ENCODE peak calls at places on chromosomes 13 and 19, in four cellular contexts. Q, X, S and W are unnamed samples.

GRCh38 chr13:46211116-46211515 is 612 bp upstream of the LRRC63 start:
- DNase-seq in S (no peak), Q (no peak), X (peak), W (peak)

GRCh38 chr13:109818136-109818535 is 31.8 kb upstream of the IRS2 start:
- DNase-seq in S (no peak), Q (no peak), X (no peak), W (no peak)

GRCh38 chr13:114059946-114060860 is 72.2 kb downstream of the RASA3 start:
- DNase-seq in S (no peak), Q (no peak), X (no peak), W (no peak)

GRCh38 chr13:111177803-111178389 is 62.8 kb downstream of the ARHGEF7 start:
- DNase-seq in X (no peak), S (no peak), Q (no peak), W (no peak)

GRCh38 chr19:12884926-12885748 is 1.9 kb downstream of the KLF1 start:
- DNase-seq in Q (peak), S (peak), X (peak), W (peak)

GRCh38 chr19:30085394-30085793 is 143.4 kb downstream of the URI1 start:
- DNase-seq in X (peak), S (peak), Q (peak), W (peak)

GRCh38 chr13:75771818-75772217 is 135.7 kb downstream of the LMO7 start:
- DNase-seq in Q (no peak), X (no peak), S (no peak), W (no peak)

GRCh38 chr19:13717194-13717643 is 47.1 kb upstream of the MRI1 start:
- DNase-seq in Q (no peak), X (peak), S (no peak), W (no peak)

GRCh38 chr19:50906217-50906616 is 5.0 kb downstream of the KLK4 start:
- DNase-seq in X (peak), Q (peak), S (peak), W (peak)

GRCh38 chr13:40974460-40975407 is 44.4 kb downstream of the ELF1 start:
- DNase-seq in Q (no peak), S (peak), X (peak), W (peak)

GRCh38 chr19:18961767-18962423 is 20.9 kb upstream of the HOMER3 start:
- DNase-seq in S (peak), Q (peak), X (peak), W (no peak)

GRCh38 chr13:65582160-65582559 is 1648.0 kb downstream of the PCDH9 start:
- DNase-seq in S (no peak), X (no peak), Q (peak), W (no peak)

GRCh38 chr13:29771247-29771646 is 79.2 kb downstream of the UBL3 start:
- DNase-seq in Q (no peak), S (peak), X (no peak), W (no peak)

GRCh38 chr19:15779756-15780476 is 7.5 kb upstream of the OR10H5 start:
- DNase-seq in X (no peak), Q (no peak), S (peak), W (no peak)
- TF ChIP-seq ELF4 in X (no peak), Q (no peak), S (no peak), W (no peak)

GRCh38 chr19:1250374-1251232 is 2.2 kb downstream of the MIDN start:
- DNase-seq in X (peak), S (peak), Q (peak), W (peak)
- TF ChIP-seq ELF4 in X (no peak), S (no peak), Q (peak), W (no peak)

GRCh38 chr13:27024062-27024461 is 147.5 kb downstream of the USP12 start:
- DNase-seq in Q (no peak), X (no peak), S (no peak), W (no peak)

GRCh38 chr13:27026396-27026795 is 145.2 kb downstream of the USP12 start:
- DNase-seq in Q (no peak), S (no peak), X (no peak), W (no peak)

GRCh38 chr13:27027086-27027667 is 144.4 kb downstream of the USP12 start:
- DNase-seq in S (no peak), X (no peak), Q (no peak), W (no peak)

GRCh38 chr13:27024781-27025492 is 146.7 kb downstream of the USP12 start:
- DNase-seq in X (no peak), S (peak), Q (no peak), W (no peak)

DNA sequence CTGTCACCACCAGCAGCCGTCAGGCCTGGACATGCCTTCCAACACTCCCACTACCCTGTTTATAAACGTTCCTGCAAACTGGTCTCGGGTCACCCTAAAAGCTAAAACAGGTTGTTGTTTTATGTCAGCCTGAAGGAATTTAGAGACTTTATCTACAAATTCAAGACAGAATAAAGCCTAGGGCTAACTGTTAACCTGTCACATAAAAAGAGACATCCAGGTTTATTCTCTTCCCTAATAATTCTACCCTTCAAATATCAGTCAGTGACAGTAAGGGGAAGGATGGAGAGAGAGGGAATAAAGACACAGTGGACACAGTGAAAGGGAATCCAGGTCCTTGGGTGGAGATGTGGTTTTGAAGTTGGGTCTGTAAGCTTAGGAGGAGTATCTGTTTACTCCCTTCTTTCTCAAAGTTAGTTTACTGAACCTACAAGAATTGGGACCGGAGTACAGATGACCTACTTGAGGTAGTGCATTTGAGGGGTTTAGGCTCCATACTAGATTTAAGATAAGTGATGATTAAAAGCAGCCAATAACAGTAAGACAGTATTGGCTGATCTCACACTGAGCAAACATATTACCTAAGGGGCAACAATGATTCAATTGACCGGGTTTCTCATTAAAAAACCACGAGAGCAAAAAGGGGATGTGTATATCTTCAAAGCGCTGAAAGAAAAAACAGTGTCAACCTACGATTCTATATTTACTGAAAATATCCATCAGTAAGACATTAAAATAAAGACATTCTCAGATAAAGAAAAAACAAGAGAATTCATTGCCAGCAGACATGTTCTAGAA is 142.7 kb downstream of the USP12 start:
- DNase-seq in Q (no peak), X (no peak), S (no peak), W (no peak)
- TF ChIP-seq ELF4 in Q (no peak), X (no peak), S (no peak), W (no peak)

GRCh38 chr13:23701646-23702045 is 131.4 kb downstream of the TNFRSF19 start:
- DNase-seq in S (no peak), Q (no peak), X (no peak), W (no peak)

GRCh38 chr13:23705578-23705977 is 135.4 kb downstream of the TNFRSF19 start:
- DNase-seq in S (peak), Q (no peak), X (no peak), W (no peak)

GRCh38 chr13:23699271-23699670 is 129.1 kb downstream of the TNFRSF19 start:
- DNase-seq in X (no peak), S (no peak), Q (no peak), W (no peak)

GRCh38 chr13:23701191-23701590 is 131.0 kb downstream of the TNFRSF19 start:
- DNase-seq in Q (no peak), S (no peak), X (no peak), W (no peak)

DNA sequence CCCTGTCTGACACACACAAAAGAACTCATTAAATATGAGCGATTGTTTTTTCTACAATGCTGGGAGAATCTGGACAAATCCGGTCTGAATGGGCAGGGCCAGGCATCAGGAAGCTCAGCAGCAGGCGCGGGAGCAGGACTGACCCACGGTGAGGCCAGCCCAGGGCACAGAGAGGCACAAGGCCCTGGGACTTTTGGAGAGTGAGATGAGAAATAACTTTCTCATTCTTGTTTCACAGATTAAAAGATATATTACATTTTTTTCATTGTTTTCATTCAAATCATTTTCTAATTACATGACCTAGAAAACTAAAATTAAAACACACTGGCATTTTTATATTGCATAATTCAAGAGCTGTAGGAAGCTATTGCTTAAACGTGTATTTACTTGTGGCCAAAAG is 133.0 kb downstream of the TNFRSF19 start:
- DNase-seq in S (no peak), X (no peak), Q (no peak), W (no peak)
- TF ChIP-seq ELF4 in S (no peak), X (no peak), Q (no peak), W (no peak)

GRCh38 chr19:35363711-35364425 is 5.6 kb downstream of the FFAR3 start:
- DNase-seq in Q (no peak), X (peak), S (no peak), W (no peak)
- TF ChIP-seq ELF4 in Q (no peak), X (no peak), S (no peak), W (no peak)

DNA sequence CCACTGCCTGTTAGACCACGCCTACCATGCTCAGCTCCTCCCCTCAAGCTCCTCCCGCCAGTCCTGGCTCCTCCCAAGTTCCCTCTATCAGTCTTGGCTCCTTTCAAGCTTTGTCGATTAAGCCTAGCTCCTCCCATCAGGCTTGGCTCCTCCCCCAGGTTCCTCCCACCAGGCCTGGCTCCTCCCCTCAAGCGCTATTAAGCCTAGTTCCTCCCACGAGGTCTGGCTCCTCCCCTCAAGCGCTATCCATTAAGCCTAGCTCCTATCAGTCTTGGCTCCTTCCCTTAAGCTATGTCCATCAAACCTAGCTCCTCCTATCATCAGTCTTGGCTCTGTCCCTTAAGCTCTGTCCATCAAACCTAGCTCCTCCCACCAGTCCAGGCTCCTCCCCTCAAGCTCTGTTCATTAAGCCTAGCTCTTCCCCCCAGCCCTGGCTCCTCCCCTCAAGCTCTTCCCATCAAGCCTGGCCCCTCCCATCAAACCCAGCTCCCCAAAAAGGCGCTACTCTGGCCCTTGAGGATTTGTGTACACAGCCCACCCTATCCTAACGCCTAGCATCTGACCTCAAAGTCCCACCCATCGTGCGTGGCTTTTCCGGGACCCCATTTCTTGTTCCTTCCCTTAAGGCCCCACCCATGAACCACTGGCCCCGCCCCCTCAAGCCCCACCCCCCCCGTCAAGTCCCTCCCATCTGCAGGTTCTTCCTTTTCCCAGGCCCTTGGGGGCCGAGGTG is 10.0 kb downstream of the CAMSAP3 start:
- DNase-seq in S (peak), Q (peak), X (peak), W (peak)
- TF ChIP-seq ELF4 in S (no peak), Q (no peak), X (peak), W (no peak)

DNA sequence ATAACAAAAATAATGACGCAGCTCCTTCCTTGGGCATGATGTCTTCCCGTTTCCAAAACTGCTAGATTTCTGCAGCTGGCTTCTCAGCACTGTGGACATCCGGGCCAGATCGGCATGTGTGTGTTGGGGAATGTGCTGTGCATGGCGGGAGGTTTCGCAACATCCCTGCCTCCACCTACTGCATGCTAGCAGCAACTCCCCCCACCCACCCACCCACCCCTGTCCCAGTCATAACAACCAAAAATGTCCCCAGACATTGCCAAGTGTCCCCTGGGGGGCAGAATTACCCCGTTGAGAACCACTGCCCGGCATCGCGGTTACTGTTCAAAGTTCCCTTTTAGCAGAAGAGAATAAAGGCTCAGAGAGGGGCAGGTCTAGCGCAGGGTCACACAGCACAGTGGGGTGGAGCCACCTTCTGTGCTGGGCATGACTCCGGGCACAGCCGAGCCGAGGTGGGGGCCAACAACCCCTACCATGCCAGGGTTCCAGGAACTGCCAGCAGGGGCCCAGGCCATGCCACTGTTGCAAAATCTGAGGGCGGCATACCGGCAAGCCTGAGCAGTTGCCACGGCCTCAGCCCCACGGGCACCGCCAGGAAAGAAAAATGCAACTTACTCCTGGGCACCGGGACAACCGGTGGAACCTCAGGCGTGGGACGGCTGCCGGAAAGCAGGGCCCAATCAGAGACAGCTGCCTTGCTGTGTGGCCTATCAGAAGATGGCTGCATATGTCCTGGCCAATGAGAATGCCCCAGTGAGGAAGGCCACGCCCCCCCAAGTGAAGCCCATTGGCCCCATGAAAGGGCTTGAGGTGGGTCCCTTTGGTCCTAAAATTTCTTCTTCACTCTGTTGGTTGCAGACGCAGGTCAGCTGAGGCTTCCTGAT is 22.5 kb upstream of the NFIC start:
- DNase-seq in X (peak), S (peak), Q (peak), W (peak)
- TF ChIP-seq ELF4 in X (no peak), S (no peak), Q (no peak), W (no peak)

DNA sequence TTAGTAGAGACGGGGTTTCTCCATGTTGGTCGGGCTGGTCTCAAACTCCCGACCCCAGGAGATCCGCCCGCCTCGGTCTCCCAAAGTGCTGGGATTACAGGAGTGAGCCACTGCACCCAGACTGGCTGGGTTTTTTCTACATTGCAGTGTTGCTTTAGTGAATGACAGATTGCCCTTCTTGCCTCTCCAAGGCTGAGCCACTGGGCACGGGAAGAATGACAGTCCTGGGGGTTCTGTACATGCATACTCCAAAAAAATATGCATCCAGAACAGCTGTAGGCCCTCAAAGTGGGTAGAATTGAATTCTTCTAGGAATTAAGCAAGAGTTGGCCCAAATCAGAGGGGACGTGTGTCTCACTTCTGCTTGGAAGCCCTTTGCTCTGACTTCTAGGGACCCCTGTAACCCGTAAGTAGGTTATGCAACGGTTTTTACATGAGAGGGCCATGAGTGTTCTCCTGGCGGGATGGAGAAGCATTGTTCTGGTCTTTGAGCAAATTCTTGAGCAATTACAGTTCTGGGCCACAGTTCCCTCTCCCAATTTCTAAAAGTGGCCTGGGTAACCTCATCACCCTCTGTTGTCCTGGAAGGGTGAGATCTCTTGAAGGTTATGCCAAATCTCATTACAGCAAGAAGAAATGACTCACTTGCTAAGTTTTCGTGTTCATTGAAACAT is 3.6 kb downstream of the ACTN4 start:
- DNase-seq in Q (no peak), S (no peak), X (no peak), W (no peak)
- TF ChIP-seq ELF4 in Q (no peak), S (no peak), X (no peak), W (no peak)

GRCh38 chr19:47483800-47484690 is at the start of gene KPTN:
- DNase-seq in Q (peak), S (peak), X (peak), W (peak)
- TF ChIP-seq ELF4 in Q (no peak), S (no peak), X (peak), W (peak)

GRCh38 chr13:33244210-33244906 is 41.2 kb downstream of the STARD13 start:
- DNase-seq in Q (no peak), S (no peak), X (no peak), W (no peak)
- TF ChIP-seq ELF4 in Q (no peak), S (no peak), X (no peak), W (no peak)